ENCODE peak calls at places on chromosome 9, in seven cellular contexts. S is cardiac fibroblast, N is GM12864, O is fibroblast of mammary gland, T is upper lobe of right lung, Y is right lobe of liver, Z is omental fat pad. D is an unnamed sample.

GRCh38 chr9:108869092-108869725 is 7.1 kb downstream of the ACTL7A start:
- DNase-seq in S (peak; percentile 15), N (no peak), O (peak; percentile 18), T (no peak), Y (peak; percentile 79), Z (no peak), D (no peak)

GRCh38 chr9:85404911-85405580 is 336.7 kb downstream of the AGTPBP1 start:
- DNase-seq in S (no peak), N (no peak), O (no peak), T (no peak), Y (no peak), Z (no peak), D (no peak)

GRCh38 chr9:124477211-124478013 is 27.2 kb downstream of the ADGRD2 start:
- DNase-seq in S (no peak), N (no peak), O (no peak), T (no peak), Y (no peak), Z (no peak), D (no peak)

GRCh38 chr9:134591573-134591981 is 50.0 kb upstream of the COL5A1 start:
- DNase-seq in S (peak; percentile 61), N (no peak), O (peak; percentile 76), T (no peak), Y (no peak), Z (no peak), D (no peak)

GRCh38 chr9:129939426-129939825 is 103.6 kb downstream of the FNBP1 start:
- DNase-seq in S (no peak), N (no peak), O (no peak), T (no peak), Y (no peak), Z (no peak), D (no peak)

GRCh38 chr9:121059998-121060636 is 10.0 kb upstream of the C5 start:
- DNase-seq in S (peak; percentile 84), N (peak; percentile 39), O (peak; percentile 74), T (no peak), Y (no peak), Z (no peak), D (no peak)

GRCh38 chr9:70484232-70485130 is 70.0 kb upstream of the KLF9 start:
- DNase-seq in S (peak; percentile 94), N (no peak), O (peak; percentile 93), T (no peak), Y (no peak), Z (no peak), D (no peak)

GRCh38 chr9:133692364-133692985 is 45.7 kb downstream of the SARDH start:
- DNase-seq in S (no peak), N (no peak), O (no peak), T (no peak), Y (peak; percentile 47), Z (no peak), D (peak; percentile 68)

GRCh38 chr9:16619897-16620296 is 250.6 kb downstream of the BNC2 start:
- DNase-seq in S (no peak), N (no peak), O (no peak), T (no peak), Y (no peak), Z (no peak), D (no peak)

GRCh38 chr9:68925175-68925574 is 88.7 kb downstream of the PRKACG start:
- DNase-seq in S (no peak), N (no peak), O (no peak), T (no peak), Y (no peak), Z (no peak), D (no peak)

GRCh38 chr9:95057121-95057520 is 260.4 kb downstream of the FANCC start:
- DNase-seq in S (no peak), N (no peak), O (no peak), T (no peak), Y (no peak), Z (no peak), D (no peak)

GRCh38 chr9:80968611-80969010 is 720.7 kb downstream of the TLE1 start:
- DNase-seq in S (peak; percentile 21), N (no peak), O (peak; percentile 71), T (no peak), Y (no peak), Z (no peak), D (no peak)

GRCh38 chr9:115637661-115638060 is 515.9 kb upstream of the PAPPA start:
- DNase-seq in S (peak; percentile 23), N (no peak), O (no peak), T (no peak), Y (no peak), Z (no peak), D (no peak)

GRCh38 chr9:76560481-76560891 is 101.5 kb downstream of the GCNT1 start:
- DNase-seq in S (peak; percentile 86), N (no peak), O (peak; percentile 71), T (no peak), Y (no peak), Z (no peak), D (no peak)

GRCh38 chr9:22005083-22005699 is 3.9 kb downstream of the CDKN2B start:
- DNase-seq in S (no peak), N (no peak), O (no peak), T (peak; percentile 47), Y (no peak), Z (no peak), D (no peak)

GRCh38 chr9:83473488-83473971 is 64.7 kb downstream of the FRMD3 start:
- DNase-seq in S (peak; percentile 29), N (no peak), O (no peak), T (no peak), Y (no peak), Z (no peak), D (no peak)

GRCh38 chr9:88651682-88652633 is 117.0 kb downstream of the NXNL2 start:
- DNase-seq in S (peak; percentile 96), N (no peak), O (peak; percentile 99), T (no peak), Y (no peak), Z (peak; percentile 72), D (no peak)
- TF ChIP-seq CTCF in S (peak; percentile 53), N (no peak), O (peak; percentile 44), T (no peak), Y (no peak), Z (no peak), D (no peak)

DNA sequence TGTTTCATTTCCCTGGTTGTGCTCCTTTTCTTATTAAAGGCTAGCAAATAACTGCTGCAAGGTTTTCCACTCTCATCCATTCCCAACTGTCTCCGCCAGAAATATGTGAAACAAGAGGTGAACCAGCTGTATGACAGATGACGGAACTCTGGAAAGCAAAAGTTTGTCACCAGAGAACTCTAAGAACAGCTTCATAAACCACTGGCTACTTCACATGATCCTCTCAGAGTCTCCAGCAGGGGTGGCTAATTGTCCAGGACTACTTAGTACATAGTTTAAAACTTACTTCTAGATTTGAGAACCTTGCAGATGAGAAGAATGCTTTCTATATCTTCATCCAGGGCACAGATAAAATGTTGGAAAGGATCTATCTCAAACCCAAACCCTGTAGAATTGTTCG is 195.8 kb upstream of the RAD23B start:
- DNase-seq in S (peak; percentile 5), N (no peak), O (no peak), T (no peak), Y (no peak), Z (no peak), D (no peak)
- TF ChIP-seq CTCF in S (no peak), N (no peak), O (no peak), T (no peak), Y (no peak), Z (no peak), D (no peak)

GRCh38 chr9:12770261-12770660 is 4.6 kb upstream of the LURAP1L start:
- DNase-seq in S (no peak), N (no peak), O (no peak), T (no peak), Y (no peak), Z (no peak), D (no peak)
- TF ChIP-seq CTCF in S (no peak), N (no peak), O (no peak), T (no peak), Y (no peak), Z (no peak), D (no peak)

GRCh38 chr9:71986860-71987259 is 73.6 kb downstream of the C9orf57 start:
- DNase-seq in S (no peak), N (no peak), O (no peak), T (no peak), Y (no peak), Z (no peak), D (no peak)

GRCh38 chr9:71984388-71985069 is 73.1 kb downstream of the C9orf85 start:
- DNase-seq in S (peak; percentile 58), N (no peak), O (peak; percentile 63), T (no peak), Y (no peak), Z (no peak), D (no peak)

GRCh38 chr9:71981944-71982343 is 70.5 kb downstream of the C9orf85 start:
- DNase-seq in S (no peak), N (no peak), O (no peak), T (no peak), Y (no peak), Z (no peak), D (no peak)

GRCh38 chr9:71987471-71988371 is 72.7 kb downstream of the C9orf57 start:
- DNase-seq in S (peak; percentile 39), N (no peak), O (no peak), T (no peak), Y (no peak), Z (no peak), D (no peak)

DNA sequence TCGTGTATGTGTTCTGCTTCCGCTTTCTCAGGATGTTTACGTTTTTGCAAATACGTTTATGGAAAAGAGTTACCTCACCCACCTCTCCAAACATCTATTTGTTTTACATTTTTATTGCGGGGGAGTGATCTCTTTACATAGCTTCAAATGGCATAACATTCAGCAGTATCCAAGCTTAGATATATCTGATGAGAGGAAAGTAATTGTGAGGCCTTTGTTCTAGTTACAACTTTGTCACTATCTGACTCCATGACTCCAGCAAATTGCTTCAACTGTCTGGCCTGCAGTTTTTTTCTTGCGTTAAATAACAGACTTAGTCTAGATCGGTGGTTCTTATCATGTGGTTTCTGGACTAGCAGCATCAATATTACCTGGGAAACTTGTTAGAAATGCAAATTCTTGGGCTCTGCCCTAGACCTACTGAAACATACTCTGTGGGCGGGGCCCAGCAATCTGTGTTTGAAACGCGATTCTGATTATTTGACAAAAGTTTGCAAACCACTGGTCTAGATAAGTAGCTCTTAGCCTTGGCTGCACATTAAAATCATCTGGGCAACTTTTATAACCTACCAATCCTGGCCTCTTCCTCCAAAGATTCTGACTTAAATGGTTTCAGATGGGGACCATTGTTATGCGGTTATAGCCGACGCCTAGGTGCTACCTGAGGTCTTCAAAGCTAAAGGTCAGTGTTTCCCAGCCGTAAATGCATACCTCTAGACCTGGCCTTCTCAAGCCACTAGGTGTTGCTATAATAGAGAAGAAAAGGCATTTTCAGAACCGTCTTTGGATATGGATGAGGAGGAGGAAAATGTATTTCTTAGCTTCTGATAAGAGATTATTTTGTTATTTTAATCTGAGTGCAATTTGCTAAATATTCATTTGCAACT is 73.9 kb downstream of the C9orf85 start:
- DNase-seq in S (no peak), N (no peak), O (no peak), T (no peak), Y (no peak), Z (no peak), D (no peak)
- TF ChIP-seq CTCF in S (no peak), N (no peak), O (no peak), T (no peak), Y (no peak), Z (no peak), D (no peak)

DNA sequence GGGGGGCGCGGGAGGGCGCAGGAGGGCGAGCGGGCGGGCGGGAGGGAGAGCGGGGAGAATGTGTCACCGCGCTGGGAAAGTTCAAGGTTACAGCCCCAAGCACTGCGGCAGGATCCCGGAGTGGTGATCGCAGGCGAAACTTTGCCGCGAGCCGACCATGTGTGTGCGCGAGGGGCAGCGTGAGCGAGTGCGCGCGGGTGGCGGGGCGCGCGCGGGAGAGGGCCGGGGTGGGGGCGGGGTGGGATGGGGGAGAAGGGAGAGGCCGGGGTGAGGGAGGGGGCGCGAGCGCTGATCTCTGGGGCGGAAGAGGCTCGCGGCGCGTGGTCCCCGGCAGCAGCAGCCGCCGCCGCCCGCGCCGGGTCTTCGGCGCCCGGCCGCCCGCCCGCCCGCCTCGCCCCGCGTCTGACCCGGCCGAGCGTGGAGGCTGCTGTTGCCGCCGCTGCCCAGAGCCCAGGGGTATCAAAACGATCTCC is at the start of gene NFIB:
- DNase-seq in S (peak; percentile 71), N (no peak), O (peak; percentile 62), T (peak; percentile 76), Y (peak; percentile 70), Z (no peak), D (no peak)
- TF ChIP-seq CTCF in S (no peak), N (no peak), O (no peak), T (no peak), Y (no peak), Z (no peak), D (no peak)